ENCODE peak calls at places on chromosomes 6 and 20, in six cellular contexts. S, Z, M, B, W and J are unnamed samples.
A peak's percentile ranks its signal among the peaks of the same experiment; 100 is the strongest.

GRCh38 chr6:40755749-40756452 is 168.7 kb upstream of the LRFN2 start:
- DNase-seq in M (no peak), Z (no peak), W (no peak), S (no peak), B (no peak), J (no peak)

GRCh38 chr20:36666181-36666740 is 20.3 kb upstream of the SLA2 start:
- DNase-seq in M (no peak), S (no peak), W (no peak), B (no peak), Z (no peak), J (no peak)

GRCh38 chr6:49038294-49038693 is 424.8 kb downstream of the MMUT start:
- DNase-seq in M (no peak), S (no peak), W (no peak), Z (no peak), B (no peak), J (no peak)

GRCh38 chr6:125546827-125547226 is 202.6 kb upstream of the HEY2 start:
- DNase-seq in W (no peak), Z (no peak), S (no peak), B (no peak), M (no peak), J (no peak)

GRCh38 chr6:84625510-84625909 is 138.9 kb downstream of the TBX18 start:
- DNase-seq in S (no peak), M (no peak), B (no peak), W (no peak), Z (no peak), J (no peak)

GRCh38 chr20:58547527-58548475 is 32.6 kb upstream of the APCDD1L start:
- DNase-seq in M (no peak), Z (no peak), W (no peak), S (no peak), B (no peak), J (peak; percentile 14)

GRCh38 chr6:14382381-14383236 is 265.0 kb downstream of the CD83 start:
- DNase-seq in W (no peak), Z (no peak), M (no peak), S (no peak), B (no peak), J (peak; percentile 34)

GRCh38 chr6:2809015-2809414 is 32.6 kb downstream of the SERPINB1 start:
- DNase-seq in Z (no peak), S (no peak), M (no peak), W (no peak), B (no peak), J (no peak)

GRCh38 chr6:69771158-69771906 is 25.5 kb downstream of the LMBRD1 start:
- DNase-seq in B (no peak), S (no peak), Z (no peak), M (no peak), W (no peak), J (no peak)

GRCh38 chr20:12927489-12927888 is 81.3 kb upstream of the SPTLC3 start:
- DNase-seq in W (no peak), Z (no peak), M (no peak), B (no peak), S (no peak), J (peak; percentile 17)

GRCh38 chr6:163423696-163424095 is 9.2 kb downstream of the QKI start:
- DNase-seq in Z (no peak), M (no peak), S (no peak), B (no peak), W (no peak), J (no peak)

GRCh38 chr6:13559251-13559650 is 15.2 kb upstream of the SIRT5 start:
- DNase-seq in B (no peak), W (no peak), M (no peak), S (no peak), Z (no peak), J (no peak)

GRCh38 chr6:150813319-150813992 is 52.0 kb upstream of the MTHFD1L start:
- DNase-seq in Z (no peak), W (no peak), M (no peak), B (peak; percentile 28), S (no peak), J (peak; percentile 71)

GRCh38 chr20:21048841-21049273 is 57.3 kb downstream of the LINC00237 start:
- DNase-seq in B (peak; percentile 30), S (peak; percentile 37), W (peak; percentile 44), M (no peak), Z (no peak), J (no peak)

GRCh38 chr6:106883808-106884262 is 90.7 kb downstream of the CD24 start:
- DNase-seq in B (no peak), Z (no peak), S (peak; percentile 24), M (no peak), W (no peak), J (no peak)